ENCODE peak calls at places on chromosomes 7 and 10, in five cellular contexts. P is WTC11, B is adrenal gland, F is nephron progenitor cell, E is HFF-Myc. M is an unnamed sample.

GRCh38 chr7:68364871-68365625 is 1233.2 kb upstream of the AUTS2 start:
- DNase-seq in P (no peak), B (no peak), F (no peak), E (no peak), M (no peak)

GRCh38 chr10:85492684-85493083 is 873.9 kb downstream of the GRID1 start:
- DNase-seq in P (peak; percentile 45), B (no peak), F (no peak), E (no peak), M (peak; percentile 4)

GRCh38 chr10:91238191-91238590 is 17.7 kb downstream of the PCGF5 start:
- DNase-seq in P (no peak), B (no peak), F (no peak), E (no peak), M (no peak)

GRCh38 chr7:39085590-39086049 is 107.9 kb downstream of the POU6F2 start:
- DNase-seq in P (peak; percentile 20), B (peak; percentile 20), F (peak; percentile 43), E (no peak), M (no peak)

GRCh38 chr10:73304876-73305275 is 52.4 kb upstream of the MRPS16 start:
- DNase-seq in P (no peak), B (no peak), F (no peak), E (no peak), M (no peak)

GRCh38 chr7:45584261-45585210 is 10.4 kb downstream of the ADCY1 start:
- DNase-seq in P (no peak), B (no peak), F (no peak), E (no peak), M (no peak)

GRCh38 chr10:65570143-65571010 is 1355.5 kb upstream of the LRRTM3 start:
- DNase-seq in P (peak; percentile 71), B (peak; percentile 22), F (peak; percentile 78), E (peak; percentile 44), M (peak; percentile 87)

GRCh38 chr7:121384159-121384745 is 11.9 kb downstream of the FAM3C start:
- DNase-seq in P (no peak), B (no peak), F (no peak), E (no peak), M (no peak)

GRCh38 chr7:39746162-39746782 is 122.9 kb downstream of the RALA start:
- DNase-seq in P (peak; percentile 85), B (peak; percentile 84), F (peak; percentile 67), E (peak; percentile 78), M (peak; percentile 76)

GRCh38 chr10:10418397-10418796 is 599.3 kb upstream of the CELF2 start:
- DNase-seq in P (no peak), B (no peak), F (no peak), E (no peak), M (peak; percentile 54)

GRCh38 chr7:95669513-95669912 is 73.2 kb upstream of the PDK4 start:
- DNase-seq in P (no peak), B (no peak), F (no peak), E (no peak), M (no peak)

GRCh38 chr7:130278892-130279690 is 12.4 kb downstream of the CPA2 start:
- DNase-seq in P (no peak), B (no peak), F (no peak), E (no peak), M (no peak)

GRCh38 chr10:43861966-43862751 is 213.5 kb upstream of the ZNF32 start:
- DNase-seq in P (no peak), B (no peak), F (no peak), E (peak; percentile 79), M (peak; percentile 4)

GRCh38 chr10:30433286-30433778 is 652 bp upstream of the MAP3K8 start:
- DNase-seq in P (peak; percentile 75), B (peak; percentile 89), F (peak; percentile 80), E (no peak), M (peak; percentile 70)

GRCh38 chr10:121870413-121870812 is 57.4 kb downstream of the ATE1 start:
- DNase-seq in P (no peak), B (no peak), F (no peak), E (no peak), M (no peak)

GRCh38 chr7:83547526-83547925 is 101.4 kb downstream of the SEMA3E start:
- DNase-seq in P (no peak), B (no peak), F (no peak), E (no peak), M (no peak)

GRCh38 chr10:101120520-101120883 is 10.6 kb upstream of the TLX1 start:
- DNase-seq in P (no peak), B (no peak), F (no peak), E (no peak), M (no peak)

GRCh38 chr10:126214679-126215078 is 173.6 kb downstream of the ADAM12 start:
- DNase-seq in P (no peak), B (no peak), F (no peak), E (no peak), M (no peak)

GRCh38 chr7:132286836-132287235 is 289.4 kb downstream of the PLXNA4 start:
- DNase-seq in P (no peak), B (no peak), F (no peak), E (no peak), M (no peak)

GRCh38 chr7:150567168-150567567 is at the start of gene GIMAP4:
- DNase-seq in P (no peak), B (peak; percentile 23), F (no peak), E (no peak), M (peak; percentile 19)

GRCh38 chr10:32773105-32773504 is 184.9 kb downstream of the ITGB1 start:
- DNase-seq in P (no peak), B (no peak), F (no peak), E (no peak), M (no peak)

GRCh38 chr7:40843338-40844026 is 708.7 kb downstream of the SUGCT start:
- DNase-seq in P (no peak), B (peak; percentile 42), F (no peak), E (no peak), M (no peak)

GRCh38 chr10:125940515-125940914 is 44.2 kb downstream of the FANK1 start:
- DNase-seq in P (no peak), B (no peak), F (no peak), E (no peak), M (no peak)

GRCh38 chr7:112362796-112363195 is 87.5 kb upstream of the IFRD1 start:
- DNase-seq in P (no peak), B (no peak), F (no peak), E (no peak), M (no peak)

GRCh38 chr7:101156866-101157589 is 2.8 kb downstream of the AP1S1 start:
- DNase-seq in P (no peak), B (no peak), F (no peak), E (no peak), M (no peak)

GRCh38 chr7:34184466-34184865 is 279.1 kb downstream of the BMPER start:
- DNase-seq in P (no peak), B (no peak), F (no peak), E (no peak), M (no peak)

GRCh38 chr7:25361388-25361787 is 133.1 kb upstream of the NPVF start:
- DNase-seq in P (no peak), B (no peak), F (no peak), E (no peak), M (no peak)

GRCh38 chr10:95861401-95861800 is 46.4 kb upstream of the CC2D2B start:
- DNase-seq in P (no peak), B (no peak), F (no peak), E (no peak), M (no peak)

GRCh38 chr7:69185170-69185569 is 413.1 kb upstream of the AUTS2 start:
- DNase-seq in P (no peak), B (no peak), F (no peak), E (no peak), M (no peak)

GRCh38 chr7:134905375-134905774 is 80.9 kb upstream of the AGBL3 start:
- DNase-seq in P (no peak), B (no peak), F (no peak), E (peak; percentile 78), M (peak; percentile 48)

DNA sequence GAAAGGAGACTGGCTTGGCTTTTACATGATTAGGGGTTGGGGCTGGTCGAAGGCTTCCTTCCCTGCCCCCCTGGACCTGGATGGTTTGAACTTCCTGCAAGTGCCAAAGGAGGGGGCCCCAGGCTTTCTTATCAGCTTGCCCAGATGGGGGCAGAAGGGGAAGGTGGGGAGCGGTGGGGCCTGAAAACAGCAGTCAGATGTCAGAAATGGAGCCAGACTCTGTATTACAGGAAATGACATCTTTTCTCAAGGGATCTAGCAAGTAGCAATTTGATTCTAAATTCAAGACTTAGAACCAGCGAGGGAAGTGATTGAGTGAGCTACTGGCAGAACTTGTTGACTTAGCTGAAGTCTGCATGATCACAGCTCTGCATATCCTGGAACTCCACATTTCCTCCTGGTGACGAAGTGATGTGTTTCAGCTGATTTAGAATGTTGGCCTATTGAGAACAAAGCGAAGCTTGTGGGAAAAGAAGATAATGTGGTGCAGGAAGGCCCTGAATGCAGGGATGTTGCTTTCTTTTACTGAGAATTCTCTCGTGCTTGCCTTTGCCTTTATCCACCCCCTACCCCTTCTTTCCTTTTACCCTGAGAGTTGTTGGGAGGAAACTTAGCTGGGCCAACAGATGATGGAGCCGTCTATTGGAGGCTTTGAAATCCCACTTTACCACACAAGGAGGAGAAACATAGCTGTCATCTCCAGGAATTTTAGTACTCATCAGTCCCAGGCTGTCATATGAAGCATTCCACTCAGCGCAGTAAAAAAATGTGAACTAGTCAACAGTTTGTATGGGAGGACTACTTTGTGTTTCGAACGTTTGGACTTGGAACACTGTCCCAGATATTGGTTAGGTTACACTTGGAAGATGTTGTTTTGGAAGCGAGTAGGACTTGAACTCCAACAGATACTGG is 43.2 kb downstream of the CCNY start:
- DNase-seq in P (peak; percentile 34), B (peak; percentile 29), F (no peak), E (no peak), M (peak; percentile 82)
- TF ChIP-seq CTCF in P (no peak), B (no peak), F (no peak), E (no peak), M (no peak)

DNA sequence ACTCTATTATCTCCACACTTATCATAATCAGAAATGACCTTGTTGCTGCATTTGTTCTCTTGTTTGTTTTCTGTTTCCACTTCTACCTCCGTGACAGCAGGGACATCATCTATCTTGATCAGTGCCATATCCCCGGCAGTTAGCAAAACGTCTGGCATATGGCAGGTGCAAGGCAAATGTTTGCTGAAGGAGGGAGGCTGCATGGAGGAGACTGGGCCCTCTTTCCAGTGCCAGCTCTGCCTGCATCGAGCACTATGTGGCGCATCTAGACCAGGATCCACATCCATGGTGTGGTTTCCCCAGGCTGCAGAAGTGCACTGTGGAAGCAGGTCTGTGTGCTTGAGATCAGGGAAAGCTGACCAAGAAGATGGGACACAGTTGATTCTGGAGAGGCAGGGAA is 181.2 kb downstream of the KCNMA1 start:
- DNase-seq in P (no peak), B (no peak), F (no peak), E (no peak), M (no peak)
- TF ChIP-seq CTCF in P (no peak), B (no peak), F (no peak), E (no peak), M (no peak)

GRCh38 chr10:124356706-124357582 is 61.8 kb downstream of the OAT start:
- DNase-seq in P (no peak), B (peak; percentile 1), F (no peak), E (no peak), M (no peak)

GRCh38 chr10:124354411-124355382 is 64.0 kb downstream of the OAT start:
- DNase-seq in P (no peak), B (peak; percentile 50), F (peak; percentile 40), E (peak; percentile 83), M (peak; percentile 92)

GRCh38 chr10:124359336-124359832 is 59.3 kb downstream of the OAT start:
- DNase-seq in P (no peak), B (no peak), F (no peak), E (no peak), M (no peak)

GRCh38 chr10:124353896-124354295 is 64.8 kb downstream of the OAT start:
- DNase-seq in P (no peak), B (no peak), F (no peak), E (no peak), M (no peak)

GRCh38 chr10:124357583-124357930 is 61.2 kb downstream of the OAT start:
- DNase-seq in P (no peak), B (no peak), F (no peak), E (no peak), M (no peak)
- TF ChIP-seq CTCF in P (no peak), B (no peak), F (no peak), E (no peak), M (no peak)

GRCh38 chr7:123581162-123581459 is 20.5 kb upstream of the ASB15 start:
- DNase-seq in P (no peak), B (no peak), F (no peak), E (no peak), M (no peak)
- TF ChIP-seq CTCF in P (no peak), B (no peak), F (no peak), E (no peak), M (no peak)